ENCODE peak calls at places on chromosomes 12 and 14, in eight cellular contexts. I, F, U, D, M, C, R and Y are unnamed samples. For H3K4me1, the result is how much of the 10 kb centered on the place peaks cover.

GRCh38 chr12:97404549-97404948 is 58.1 kb upstream of the RMST start:
- DNase-seq in I (no peak), F (peak), U (peak), D (no peak), M (peak), C (peak), R (peak), Y (no peak)

GRCh38 chr12:67827820-67828383 is 161.3 kb upstream of the IFNG-AS1 start:
- DNase-seq in I (no peak), F (no peak), U (no peak), D (no peak), M (peak), C (no peak), R (no peak), Y (peak)

GRCh38 chr12:48032597-48032996 is 28.3 kb upstream of the COL2A1 start:
- DNase-seq in I (no peak), F (no peak), U (no peak), D (no peak), M (no peak), C (no peak), R (no peak), Y (no peak)

GRCh38 chr12:78697817-78698415 is 166.7 kb upstream of the SYT1 start:
- DNase-seq in I (no peak), F (no peak), U (no peak), D (no peak), M (peak), C (no peak), R (no peak), Y (no peak)

GRCh38 chr12:51075390-51075789 is 8.0 kb downstream of the CSRNP2 start:
- DNase-seq in I (no peak), F (no peak), U (no peak), D (no peak), M (no peak), C (no peak), R (no peak), Y (no peak)

GRCh38 chr12:117563706-117564105 is 202.3 kb upstream of the NOS1 start:
- DNase-seq in I (no peak), F (no peak), U (no peak), D (no peak), M (no peak), C (no peak), R (no peak), Y (no peak)

GRCh38 chr12:31702047-31702446 is 26.8 kb downstream of the AMN1 start:
- DNase-seq in I (no peak), F (no peak), U (peak), D (no peak), M (peak), C (no peak), R (no peak), Y (no peak)

GRCh38 chr14:59126714-59127436 is 61.6 kb upstream of the DAAM1 start:
- DNase-seq in I (no peak), F (peak), U (peak), D (no peak), M (peak), C (peak), R (no peak), Y (no peak)

GRCh38 chr12:91327889-91328288 is 145.3 kb upstream of the DCN start:
- DNase-seq in I (no peak), F (no peak), U (no peak), D (no peak), M (no peak), C (no peak), R (no peak), Y (no peak)

GRCh38 chr12:54229624-54230212 is 40.9 kb upstream of the SMUG1 start:
- DNase-seq in I (no peak), F (no peak), U (no peak), D (no peak), M (peak), C (no peak), R (no peak), Y (no peak)

GRCh38 chr12:29208935-29209701 is 60.0 kb downstream of the FAR2 start:
- DNase-seq in I (no peak), F (no peak), U (no peak), D (no peak), M (no peak), C (no peak), R (no peak), Y (no peak)

GRCh38 chr12:50026691-50027090 is 1.4 kb upstream of the RACGAP1 start:
- DNase-seq in I (peak), F (no peak), U (no peak), D (no peak), M (no peak), C (no peak), R (no peak), Y (no peak)

GRCh38 chr12:50022903-50023302 is 2.4 kb downstream of the RACGAP1 start:
- DNase-seq in I (no peak), F (no peak), U (no peak), D (no peak), M (no peak), C (no peak), R (no peak), Y (no peak)

GRCh38 chr12:50024227-50024626 is 1.1 kb downstream of the RACGAP1 start:
- DNase-seq in I (no peak), F (no peak), U (no peak), D (no peak), M (no peak), C (no peak), R (no peak), Y (no peak)

GRCh38 chr12:50025187-50026059 is at the start of gene RACGAP1:
- DNase-seq in I (peak), F (peak), U (peak), D (peak), M (peak), C (peak), R (peak), Y (peak)

GRCh38 chr12:50024804-50025186 is 499 bp downstream of the RACGAP1 start:
- DNase-seq in I (no peak), F (peak), U (no peak), D (no peak), M (peak), C (no peak), R (no peak), Y (no peak)
- H3K4me3 ChIP-seq in I (peak), F (peak), U (peak), D (peak), M (peak), C (peak), R (peak), Y (peak)

DNA sequence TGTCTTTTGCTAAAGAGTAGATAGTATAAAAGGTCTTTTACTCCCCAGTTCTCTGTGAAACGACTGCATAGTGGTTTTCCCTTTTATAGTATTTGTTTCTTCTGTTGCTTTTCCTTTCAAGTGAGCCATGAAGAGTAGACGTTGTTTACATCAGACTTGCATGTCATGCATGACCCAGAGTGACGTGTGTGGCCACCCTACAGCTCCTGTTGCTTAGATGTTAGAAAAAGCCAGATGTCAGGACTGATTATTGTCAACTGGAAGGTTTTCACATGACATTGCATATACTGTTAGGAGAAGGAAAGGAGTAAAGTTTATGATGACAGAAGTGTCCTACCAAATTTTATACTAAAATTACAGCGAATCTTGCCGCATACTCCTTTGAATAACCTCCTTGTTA is 1.3 kb upstream of the RD3L start:
- DNase-seq in I (no peak), F (no peak), U (no peak), D (no peak), M (no peak), C (no peak), R (no peak), Y (no peak)
- H3K27ac ChIP-seq in I (no peak), F (no peak), U (no peak), D (no peak), M (no peak), C (no peak), R (no peak), Y (no peak)

DNA sequence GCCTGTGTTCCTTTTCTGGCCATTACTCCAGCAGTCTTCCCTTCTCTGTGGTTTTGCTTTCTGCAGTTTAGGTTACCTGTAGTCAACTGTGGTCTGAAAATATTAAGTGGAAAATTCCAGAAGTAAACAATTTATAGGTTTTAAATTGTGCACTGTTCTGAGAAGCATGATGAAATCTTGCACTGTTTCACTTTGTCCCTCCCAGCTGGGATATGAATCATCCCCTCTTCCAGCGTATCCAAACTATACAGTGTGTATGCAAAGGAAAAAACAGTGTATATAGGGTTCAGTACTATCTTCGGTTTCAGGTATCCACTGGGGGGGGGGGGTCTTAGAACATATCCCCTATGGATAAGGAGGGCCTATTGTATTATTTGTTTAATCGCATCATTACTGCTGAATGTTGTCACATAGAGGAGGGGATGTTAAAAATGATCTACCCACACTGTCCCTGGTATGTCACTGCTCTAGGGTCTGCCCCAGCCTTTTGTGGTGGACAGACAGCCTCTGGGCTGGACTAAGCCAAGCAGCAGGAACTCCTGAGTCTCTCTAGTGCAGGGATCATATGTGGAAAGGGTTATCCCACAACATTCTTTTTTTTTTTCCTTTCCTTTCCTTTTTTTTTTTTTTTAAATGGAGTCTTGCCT is 109.1 kb upstream of the MAX start:
- DNase-seq in I (no peak), F (no peak), U (no peak), D (no peak), M (peak), C (no peak), R (no peak), Y (no peak)
- H3K4me1 ChIP-seq in I (half or more), F (under half), U (under half), D (under half), M (under half), C (under half), R (under half), Y (under half)

GRCh38 chr12:1307796-1308195 is 286.6 kb downstream of the FBXL14 start:
- DNase-seq in I (no peak), F (no peak), U (no peak), D (no peak), M (no peak), C (no peak), R (no peak), Y (no peak)
- H3K4me3 ChIP-seq in I (no peak), F (no peak), U (no peak), D (no peak), M (no peak), C (no peak), R (no peak), Y (no peak)

DNA sequence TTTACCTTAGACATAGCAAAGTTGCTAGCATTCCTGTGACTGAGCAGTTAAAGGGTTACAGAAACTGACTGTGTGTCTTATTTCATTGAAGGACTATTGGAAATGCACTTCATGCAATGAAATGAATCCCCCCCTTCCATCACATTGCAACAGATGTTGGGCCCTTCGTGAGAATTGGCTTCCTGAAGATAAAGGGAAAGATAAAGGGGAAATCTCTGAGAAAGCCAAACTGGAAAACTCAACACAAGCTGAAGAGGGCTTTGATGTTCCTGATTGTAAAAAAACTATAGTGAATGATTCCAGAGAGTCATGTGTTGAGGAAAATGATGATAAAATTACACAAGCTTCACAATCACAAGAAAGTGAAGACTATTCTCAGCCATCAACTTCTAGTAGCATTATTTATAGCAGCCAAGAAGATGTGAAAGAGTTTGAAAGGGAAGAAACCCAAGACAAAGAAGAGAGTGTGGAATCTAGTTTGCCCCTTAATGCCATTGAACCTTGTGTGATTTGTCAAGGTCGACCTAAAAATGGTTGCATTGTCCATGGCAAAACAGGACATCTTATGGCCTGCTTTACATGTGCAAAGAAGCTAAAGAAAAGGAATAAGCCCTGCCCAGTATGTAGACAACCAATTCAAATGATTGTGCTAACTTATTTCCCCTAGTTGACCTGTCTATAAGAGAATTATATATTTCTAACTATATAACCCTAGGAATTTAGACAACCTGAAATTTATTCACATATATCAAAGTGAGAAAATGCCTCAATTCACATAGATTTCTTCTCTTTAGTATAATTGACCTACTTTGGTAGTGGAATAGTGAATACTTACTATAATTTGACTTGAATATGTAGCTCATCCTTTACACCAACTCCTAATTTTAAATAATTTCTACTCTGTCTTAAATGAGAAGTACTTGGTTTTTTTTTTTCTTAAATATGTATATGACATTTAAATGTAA is 31.5 kb downstream of the MDM2 start:
- DNase-seq in I (no peak), F (no peak), U (no peak), D (no peak), M (no peak), C (no peak), R (no peak), Y (no peak)
- H3K27ac ChIP-seq in I (no peak), F (no peak), U (peak), D (no peak), M (no peak), C (no peak), R (no peak), Y (no peak)

GRCh38 chr14:90605430-90605829 is 208.6 kb downstream of the CALM1 start:
- DNase-seq in I (no peak), F (no peak), U (no peak), D (no peak), M (no peak), C (no peak), R (no peak), Y (no peak)
- H3K4me1 ChIP-seq in I (under half), F (under half), U (under half), D (under half), M (under half), C (under half), R (under half), Y (under half)

DNA sequence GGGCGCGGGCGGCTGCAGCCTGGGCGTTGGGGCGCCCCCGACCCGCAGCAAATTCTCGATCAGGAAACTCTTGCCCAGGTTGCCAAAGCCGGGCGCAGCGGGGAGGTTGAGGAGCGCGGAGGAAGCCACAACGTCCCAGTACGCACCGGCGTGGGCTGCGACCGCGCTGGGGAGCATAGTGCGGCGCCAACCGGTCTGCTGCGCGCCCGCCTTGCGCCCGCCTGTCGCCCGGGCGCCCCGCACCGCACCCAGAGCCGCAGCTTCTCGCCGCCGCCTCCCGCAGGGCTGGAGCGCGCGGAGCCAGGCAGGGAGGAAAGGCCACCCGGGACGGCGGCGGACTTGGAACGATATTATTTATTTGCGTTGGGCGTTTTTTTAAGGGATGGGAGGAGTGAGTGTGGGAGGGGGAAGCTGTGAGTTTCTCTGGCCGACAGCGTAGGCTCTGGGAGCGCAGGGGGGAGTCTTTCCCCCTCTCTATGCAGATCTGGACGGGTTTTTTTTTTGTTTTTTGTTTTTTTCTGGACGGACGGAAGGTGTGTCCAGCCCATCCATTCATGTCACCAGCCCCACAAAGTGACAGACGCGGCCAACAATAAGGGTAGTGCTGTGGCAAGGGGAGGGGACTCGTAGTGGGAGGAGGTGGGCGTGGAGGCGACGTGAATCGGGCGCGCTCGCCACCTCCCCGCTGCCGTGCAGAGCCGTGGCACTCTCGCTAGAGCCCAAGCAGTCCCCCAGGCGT is at the start of gene DBX2:
- DNase-seq in I (no peak), F (peak), U (peak), D (no peak), M (no peak), C (no peak), R (no peak), Y (peak)
- H3K4me3 ChIP-seq in I (peak), F (peak), U (peak), D (no peak), M (peak), C (no peak), R (peak), Y (peak)

DNA sequence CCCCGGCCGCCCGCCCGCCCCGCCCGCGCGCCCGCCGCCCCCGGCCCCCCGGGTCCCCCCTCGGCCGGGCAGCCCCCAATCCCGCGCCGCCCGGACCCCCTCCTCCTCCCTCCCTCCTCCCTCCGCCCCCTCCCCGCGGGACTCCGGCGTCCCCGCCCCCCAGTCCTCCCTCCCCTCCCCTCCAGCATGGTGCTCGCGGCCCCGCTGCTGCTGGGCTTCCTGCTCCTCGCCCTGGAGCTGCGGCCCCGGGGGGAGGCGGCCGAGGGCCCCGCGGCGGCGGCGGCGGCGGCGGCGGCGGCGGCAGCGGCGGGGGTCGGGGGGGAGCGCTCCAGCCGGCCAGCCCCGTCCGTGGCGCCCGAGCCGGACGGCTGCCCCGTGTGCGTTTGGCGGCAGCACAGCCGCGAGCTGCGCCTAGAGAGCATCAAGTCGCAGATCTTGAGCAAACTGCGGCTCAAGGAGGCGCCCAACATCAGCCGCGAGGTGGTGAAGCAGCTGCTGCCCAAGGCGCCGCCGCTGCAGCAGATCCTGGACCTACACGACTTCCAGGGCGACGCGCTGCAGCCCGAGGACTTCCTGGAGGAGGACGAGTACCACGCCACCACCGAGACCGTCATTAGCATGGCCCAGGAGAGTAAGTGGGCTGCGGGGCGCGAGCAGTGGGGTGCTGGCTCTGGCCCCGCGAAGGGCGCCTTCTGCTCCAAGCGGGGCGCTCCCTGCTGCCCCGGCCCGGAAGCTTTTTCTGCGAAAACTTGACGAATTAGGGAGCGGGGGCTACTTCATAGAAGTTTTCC is 404 bp downstream of the GDF11 start:
- DNase-seq in I (peak), F (peak), U (peak), D (peak), M (peak), C (peak), R (no peak), Y (peak)
- H3K27ac ChIP-seq in I (peak), F (no peak), U (peak), D (peak), M (no peak), C (peak), R (no peak), Y (no peak)